ENCODE peak calls at places on chromosomes 1 and 21, in eight cellular contexts. U is cardiac fibroblast, X is foreskin fibroblast, N is brain microvascular endothelial cell, I is choroid plexus epithelial cell, E is fibroblast of pulmonary artery, D is AG04449, S is fibroblast of lung. V is an unnamed sample.

GRCh38 chr1:168823988-168824387 is 95.0 kb upstream of the DPT start:
- DNase-seq in N (no peak), U (no peak), X (no peak), E (no peak), D (no peak), I (no peak), S (no peak), V (no peak)

GRCh38 chr1:61453111-61453961 is 271.6 kb downstream of the TM2D1 start:
- DNase-seq in D (peak), E (peak), X (peak), I (peak), U (peak), N (peak), S (peak), V (peak)

GRCh38 chr1:216461466-216461865 is 38.2 kb upstream of the USH2A start:
- DNase-seq in D (no peak), I (peak), S (no peak), N (no peak), U (peak), X (peak), E (peak), V (no peak)

GRCh38 chr1:61387829-61388228 is 305.5 kb downstream of the NFIA start:
- DNase-seq in U (no peak), S (no peak), I (no peak), X (no peak), N (no peak), D (no peak), E (no peak), V (no peak)

GRCh38 chr1:167617100-167617949 is 12.7 kb upstream of the RCSD1 start:
- DNase-seq in N (peak), E (peak), I (peak), D (no peak), X (no peak), U (peak), S (peak), V (peak)

GRCh38 chr1:15352122-15352957 is 57.3 kb upstream of the EFHD2 start:
- DNase-seq in D (no peak), S (peak), N (peak), U (peak), I (peak), E (peak), X (peak), V (peak)

GRCh38 chr1:51524817-51525216 is 5.8 kb upstream of the EPS15 start:
- DNase-seq in I (no peak), S (no peak), E (no peak), X (no peak), N (no peak), U (no peak), D (no peak), V (no peak)

GRCh38 chr1:91870322-91870721 is 15.6 kb downstream of the TGFBR3 start:
- DNase-seq in D (no peak), X (no peak), N (no peak), I (no peak), U (no peak), S (no peak), E (no peak), V (no peak)

GRCh38 chr1:171935086-171935485 is 93.8 kb downstream of the DNM3 start:
- DNase-seq in I (no peak), X (no peak), N (no peak), E (no peak), D (no peak), U (no peak), S (no peak), V (no peak)

GRCh38 chr21:43916691-43917514 is 51.9 kb downstream of the AGPAT3 start:
- DNase-seq in S (no peak), I (no peak), U (no peak), N (no peak), X (peak), E (no peak), D (no peak), V (no peak)

GRCh38 chr1:114341886-114342285 is 169.1 kb downstream of the TRIM33 start:
- DNase-seq in U (no peak), I (peak), D (no peak), E (no peak), X (peak), N (no peak), S (peak), V (no peak)

GRCh38 chr1:241622708-241623107 is 17.5 kb downstream of the CHML start:
- DNase-seq in X (no peak), S (no peak), I (no peak), U (no peak), D (no peak), N (no peak), E (no peak), V (no peak)

GRCh38 chr1:60949154-60949825 is 133.1 kb upstream of the NFIA start:
- DNase-seq in I (no peak), N (no peak), S (no peak), U (no peak), X (no peak), E (no peak), D (no peak), V (no peak)

GRCh38 chr1:186492531-186493291 is 31.8 kb upstream of the PDC start:
- DNase-seq in X (no peak), N (peak), S (peak), U (peak), I (peak), E (peak), D (no peak), V (peak)

GRCh38 chr1:248590055-248590454 is 7.4 kb downstream of the OR2T10 start:
- DNase-seq in X (no peak), S (no peak), E (no peak), D (no peak), N (no peak), U (no peak), I (no peak), V (no peak)

GRCh38 chr1:170536924-170537551 is 5.1 kb downstream of the GORAB start:
- DNase-seq in D (no peak), S (peak), X (peak), I (peak), N (peak), E (no peak), U (peak), V (no peak)

GRCh38 chr21:21019681-21020080 is 21.5 kb downstream of the NCAM2 start:
- DNase-seq in D (no peak), X (no peak), S (peak), E (no peak), N (no peak), U (no peak), I (no peak), V (no peak)
- H3K4me3 ChIP-seq in D (no peak), X (no peak), S (no peak), E (no peak), N (no peak), U (no peak), I (no peak), V (no peak)

GRCh38 chr1:201985355-201985754 is 2.9 kb downstream of the RNPEP start:
- DNase-seq in E (no peak), I (no peak), D (no peak), X (no peak), N (no peak), U (no peak), S (no peak), V (no peak)

GRCh38 chr1:201988593-201988992 is 6.1 kb downstream of the RNPEP start:
- DNase-seq in S (no peak), E (no peak), I (no peak), U (no peak), N (no peak), X (no peak), D (no peak), V (no peak)

GRCh38 chr1:201982082-201982922 is at the start of gene RNPEP:
- DNase-seq in S (peak), N (peak), X (peak), D (no peak), U (peak), E (peak), I (peak), V (peak)

GRCh38 chr1:201984446-201984845 is 2.0 kb downstream of the RNPEP start:
- DNase-seq in E (no peak), U (no peak), X (no peak), N (no peak), S (no peak), I (no peak), D (no peak), V (no peak)

GRCh38 chr1:201982923-201983805 is 716 bp downstream of the RNPEP start:
- DNase-seq in E (peak), S (peak), U (peak), N (peak), X (peak), I (peak), D (no peak), V (peak)
- TF ChIP-seq CTCF in E (peak), S (peak), U (peak), N (peak), X (peak), I (peak), D (no peak), V (no peak)

GRCh38 chr21:15096146-15096545 is 31.3 kb upstream of the NRIP1 start:
- DNase-seq in U (no peak), I (no peak), N (no peak), E (no peak), X (no peak), D (no peak), S (no peak), V (no peak)
- H3K4me3 ChIP-seq in U (no peak), I (no peak), N (no peak), E (no peak), X (no peak), D (no peak), S (no peak), V (no peak)

GRCh38 chr1:111516008-111516535 is 12.6 kb upstream of the ADORA3 start:
- DNase-seq in E (peak), U (peak), S (peak), I (peak), D (no peak), X (peak), N (peak), V (peak)
- TF ChIP-seq CTCF in E (peak), U (peak), S (peak), I (peak), D (no peak), X (peak), N (peak), V (no peak)

GRCh38 chr1:97105531-97105930 is 383.9 kb downstream of the PTBP2 start:
- DNase-seq in X (no peak), S (peak), D (no peak), N (no peak), U (peak), I (peak), E (no peak), V (no peak)
- H3K4me3 ChIP-seq in X (no peak), S (no peak), D (no peak), N (no peak), U (no peak), I (no peak), E (no peak), V (no peak)

GRCh38 chr1:162690672-162691434 is 58.6 kb downstream of the DDR2 start:
- DNase-seq in S (peak), U (peak), N (peak), E (peak), X (peak), D (peak), I (peak), V (peak)

GRCh38 chr1:162688931-162689330 is 56.7 kb downstream of the DDR2 start:
- DNase-seq in D (no peak), U (no peak), N (no peak), X (no peak), S (no peak), E (no peak), I (no peak), V (no peak)

GRCh38 chr1:162689745-162690671 is 57.7 kb downstream of the DDR2 start:
- DNase-seq in D (no peak), U (no peak), S (peak), E (no peak), I (no peak), X (peak), N (no peak), V (no peak)

GRCh38 chr1:162687870-162688269 is 55.6 kb downstream of the DDR2 start:
- DNase-seq in S (peak), I (peak), E (no peak), D (no peak), U (no peak), X (no peak), N (no peak), V (no peak)

DNA sequence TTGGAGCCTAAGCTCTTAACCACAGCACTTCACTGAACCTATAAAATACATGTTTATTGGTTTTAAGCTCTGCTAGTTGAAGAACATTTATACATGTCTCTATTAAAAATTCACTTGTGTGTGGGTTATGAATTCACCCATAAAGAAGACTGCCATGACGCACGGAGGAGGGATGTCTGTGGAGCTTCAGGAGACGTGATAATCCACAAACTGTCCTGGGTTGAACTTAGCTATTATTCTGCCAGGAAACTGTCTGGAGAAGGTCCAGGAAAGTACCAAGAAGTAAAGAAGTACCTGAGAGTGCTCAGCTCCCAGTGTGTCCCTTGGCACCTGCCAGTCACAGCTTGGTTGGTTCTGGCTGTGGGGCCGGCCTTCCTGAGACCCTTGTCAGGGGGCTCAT is 56.3 kb downstream of the DDR2 start:
- DNase-seq in E (no peak), U (peak), X (no peak), N (no peak), S (no peak), I (no peak), D (no peak), V (no peak)
- TF ChIP-seq CTCF in E (no peak), U (no peak), X (no peak), N (no peak), S (no peak), I (no peak), D (no peak), V (no peak)